ENCODE peak calls at places on chromosomes 12 and 14, in seven cellular contexts. V is NCI-H1105; T is RWPE1; D is GM23248; H is stimulated activated CD4-positive, alpha-beta T cell treated with anti-CD3 and anti-CD28 coated beads, Interleukin-1b, Interleukin-23, amount 100 ng/mL, for 48 hours; M is SK-MEL-5; N is GM10248. K is an unnamed sample.

GRCh38 chr12:113477171-113477841 is 5.6 kb upstream of the LHX5 start:
- DNase-seq in M (no peak), T (no peak), N (no peak), D (no peak), H (no peak), V (no peak), K (no peak)

GRCh38 chr12:48878548-48878947 is 12.9 kb upstream of the RND1 start:
- DNase-seq in D (no peak), H (no peak), T (no peak), M (no peak), V (no peak), N (no peak), K (no peak)

GRCh38 chr12:121719926-121720414 is 7.4 kb downstream of the TMEM120B start:
- DNase-seq in T (peak; percentile 55), M (no peak), V (no peak), H (no peak), N (no peak), D (peak; percentile 96), K (peak; percentile 78)

GRCh38 chr14:23364604-23365352 is at the start of gene EFS:
- DNase-seq in N (no peak), H (no peak), M (no peak), V (no peak), D (peak; percentile 73), T (no peak), K (no peak)

GRCh38 chr14:99475179-99475578 is 5.5 kb downstream of the SETD3 start:
- DNase-seq in T (no peak), N (no peak), H (no peak), V (no peak), M (peak; percentile 67), D (no peak), K (peak; percentile 27)

GRCh38 chr14:101020971-101021370 is 117.4 kb upstream of the RTL1 start:
- DNase-seq in D (no peak), N (no peak), M (no peak), T (no peak), V (no peak), H (no peak), K (no peak)

GRCh38 chr12:53485955-53486729 is 13.1 kb downstream of the MAP3K12 start:
- DNase-seq in H (no peak), N (no peak), V (no peak), T (no peak), D (no peak), M (no peak), K (no peak)

GRCh38 chr12:98154850-98155249 is 360.5 kb upstream of the TMPO start:
- DNase-seq in M (peak; percentile 62), D (no peak), T (no peak), N (no peak), V (peak; percentile 48), H (no peak), K (no peak)

GRCh38 chr12:22529281-22530060 is 14.9 kb downstream of the C2CD5 start:
- DNase-seq in T (no peak), N (peak; percentile 21), V (no peak), D (peak; percentile 59), H (no peak), M (peak; percentile 68), K (peak; percentile 66)

GRCh38 chr14:64187331-64187730 is 106.8 kb downstream of the ESR2 start:
- DNase-seq in H (no peak), V (no peak), D (peak; percentile 3), M (no peak), T (no peak), N (no peak), K (no peak)

GRCh38 chr12:128833418-128833817 is 9.7 kb upstream of the SLC15A4 start:
- DNase-seq in M (no peak), N (no peak), D (no peak), H (no peak), T (no peak), V (no peak), K (no peak)

GRCh38 chr14:73125169-73125588 is 11.1 kb upstream of the PSEN1 start:
- DNase-seq in V (no peak), D (no peak), H (no peak), M (no peak), N (no peak), T (no peak), K (no peak)

GRCh38 chr12:42706331-42706730 is 116.8 kb upstream of the PRICKLE1 start:
- DNase-seq in D (peak; percentile 36), N (no peak), T (no peak), V (no peak), H (no peak), M (no peak), K (peak; percentile 47)

GRCh38 chr12:66984962-66985361 is 284.2 kb upstream of the CAND1 start:
- DNase-seq in M (no peak), T (no peak), D (no peak), N (no peak), H (no peak), V (peak; percentile 20), K (peak; percentile 36)

GRCh38 chr12:131087991-131088700 is 134.4 kb downstream of the ADGRD1 start:
- DNase-seq in D (no peak), T (no peak), N (no peak), M (no peak), V (no peak), H (peak; percentile 0), K (no peak)

GRCh38 chr12:116346222-116346621 is 68.7 kb upstream of the MED13L start:
- DNase-seq in V (no peak), H (no peak), T (no peak), D (no peak), M (no peak), N (no peak), K (no peak)

GRCh38 chr14:33287204-33287603 is 348.5 kb downstream of the NPAS3 start:
- DNase-seq in H (no peak), D (no peak), T (no peak), V (no peak), N (no peak), M (no peak), K (no peak)

GRCh38 chr14:94623422-94623809 is 11.2 kb downstream of the SERPINA3 start:
- DNase-seq in M (no peak), D (no peak), T (no peak), H (no peak), N (no peak), V (no peak), K (no peak)

GRCh38 chr12:79058342-79058741 is 193.8 kb downstream of the SYT1 start:
- DNase-seq in M (no peak), T (peak; percentile 5), N (no peak), V (no peak), D (peak; percentile 50), H (no peak), K (peak; percentile 14)

GRCh38 chr14:39268393-39268792 is 34.7 kb downstream of the MIA2 start:
- DNase-seq in N (no peak), H (no peak), D (peak; percentile 49), T (no peak), V (peak; percentile 38), M (no peak), K (no peak)

GRCh38 chr12:66881401-66881800 is 202.5 kb upstream of the GRIP1 start:
- DNase-seq in M (no peak), H (no peak), N (no peak), D (no peak), V (no peak), T (no peak), K (no peak)

GRCh38 chr12:31323466-31324115 is 2.4 kb downstream of the SINHCAF start:
- DNase-seq in T (peak; percentile 34), H (peak; percentile 58), M (no peak), N (peak; percentile 48), D (peak; percentile 3), V (peak; percentile 62), K (peak; percentile 41)

GRCh38 chr14:37196604-37197420 is 925 bp upstream of the MIPOL1 start:
- DNase-seq in H (no peak), T (no peak), M (no peak), N (no peak), D (peak; percentile 21), V (no peak), K (no peak)

GRCh38 chr14:64092940-64093339 is 201.2 kb downstream of the ESR2 start:
- DNase-seq in H (no peak), T (no peak), N (no peak), D (no peak), M (no peak), V (no peak), K (no peak)

GRCh38 chr14:99552572-99553216 is 51.3 kb downstream of the CCDC85C start:
- DNase-seq in N (no peak), T (no peak), V (no peak), M (no peak), D (no peak), H (no peak), K (no peak)

GRCh38 chr14:69685217-69685616 is 73.8 kb downstream of the SUSD6 start:
- DNase-seq in T (peak; percentile 89), M (no peak), H (peak; percentile 81), V (no peak), N (peak; percentile 58), D (peak; percentile 43), K (peak; percentile 98)

GRCh38 chr12:30440826-30441602 is 254.7 kb downstream of the IPO8 start:
- DNase-seq in M (peak; percentile 58), N (no peak), T (peak; percentile 27), D (peak; percentile 53), H (no peak), V (no peak), K (peak; percentile 17)

GRCh38 chr12:96416033-96416790 is 16.0 kb upstream of the CDK17 start:
- DNase-seq in H (no peak), V (no peak), D (peak; percentile 97), M (no peak), T (peak; percentile 74), N (no peak), K (peak; percentile 96)

GRCh38 chr14:24329736-24330135 is 5.1 kb downstream of the ADCY4 start:
- DNase-seq in T (no peak), M (no peak), V (no peak), N (no peak), D (peak; percentile 47), H (peak; percentile 44), K (no peak)

GRCh38 chr12:113609692-113610469 is 138.2 kb upstream of the LHX5 start:
- DNase-seq in M (no peak), T (no peak), N (no peak), H (no peak), D (no peak), V (no peak), K (no peak)

K was measured in foreskin keratinocyte.